ENCODE peak calls at places on chromosomes 5 and 9, in six cellular contexts. J, Z, T, K, E and S are unnamed samples.

GRCh38 chr9:128136816-128137793 is 9.6 kb upstream of the PTGES2 start:
- DNase-seq in E (no peak), Z (peak; percentile 26), J (peak; percentile 54), K (no peak), T (no peak), S (no peak)

GRCh38 chr5:55773057-55773456 is 35.2 kb downstream of the DDX4 start:
- DNase-seq in K (no peak), E (no peak), Z (no peak), T (no peak), J (no peak), S (no peak)

GRCh38 chr9:72665421-72665820 is 144.0 kb downstream of the TMC1 start:
- DNase-seq in J (no peak), K (no peak), E (no peak), Z (no peak), T (no peak), S (no peak)

GRCh38 chr5:160315968-160316367 is 3.6 kb upstream of the CCNJL start:
- DNase-seq in Z (no peak), E (peak; percentile 68), J (no peak), T (no peak), K (peak; percentile 76), S (no peak)

GRCh38 chr5:125349432-125349831 is 603.0 kb upstream of the ZNF608 start:
- DNase-seq in K (no peak), E (no peak), J (no peak), Z (no peak), T (no peak), S (no peak)

GRCh38 chr9:120901704-120902103 is 24.7 kb upstream of the PHF19 start:
- DNase-seq in T (no peak), J (no peak), E (no peak), K (no peak), Z (no peak), S (no peak)

GRCh38 chr9:96513622-96514021 is 63.7 kb downstream of the HABP4 start:
- DNase-seq in E (no peak), T (no peak), Z (no peak), K (no peak), J (no peak), S (no peak)

GRCh38 chr9:133060417-133060841 is 1.4 kb upstream of the CEL start:
- DNase-seq in K (no peak), Z (no peak), T (no peak), J (no peak), E (no peak), S (no peak)

GRCh38 chr5:59583151-59583809 is 310.2 kb downstream of the PDE4D start:
- DNase-seq in T (no peak), Z (no peak), K (no peak), J (no peak), E (no peak), S (no peak)

GRCh38 chr9:112836394-112836793 is 54.3 kb downstream of the SLC46A2 start:
- DNase-seq in E (no peak), T (no peak), Z (no peak), J (no peak), K (no peak), S (no peak)

GRCh38 chr5:15249152-15249551 is 250.8 kb upstream of the FBXL7 start:
- DNase-seq in T (no peak), E (no peak), K (no peak), Z (no peak), J (no peak), S (no peak)

GRCh38 chr9:25864509-25864908 is 186.3 kb upstream of the TUSC1 start:
- DNase-seq in J (no peak), Z (no peak), T (no peak), K (no peak), E (no peak), S (no peak)

GRCh38 chr9:34334337-34334824 is 5.0 kb downstream of the NUDT2 start:
- DNase-seq in T (no peak), J (no peak), E (no peak), K (no peak), Z (no peak), S (no peak)

GRCh38 chr9:103707181-103707580 is 386.9 kb upstream of the SMC2 start:
- DNase-seq in J (no peak), K (no peak), T (no peak), E (no peak), Z (no peak), S (no peak)

GRCh38 chr5:58963821-58964220 is 380.9 kb downstream of the RAB3C start:
- DNase-seq in K (no peak), E (no peak), Z (no peak), J (no peak), T (no peak), S (no peak)

GRCh38 chr9:137064027-137064879 is 6.1 kb downstream of the SAPCD2 start:
- DNase-seq in E (no peak), T (no peak), Z (peak; percentile 83), J (peak; percentile 92), K (no peak), S (no peak)

GRCh38 chr9:120235081-120235480 is 344.9 kb downstream of the CDK5RAP2 start:
- DNase-seq in T (no peak), K (no peak), Z (no peak), J (no peak), E (no peak), S (no peak)

GRCh38 chr5:179313849-179314521 is 31.3 kb downstream of the ADAMTS2 start:
- DNase-seq in J (peak; percentile 79), E (no peak), Z (peak; percentile 96), T (peak; percentile 55), K (no peak), S (no peak)

DNA sequence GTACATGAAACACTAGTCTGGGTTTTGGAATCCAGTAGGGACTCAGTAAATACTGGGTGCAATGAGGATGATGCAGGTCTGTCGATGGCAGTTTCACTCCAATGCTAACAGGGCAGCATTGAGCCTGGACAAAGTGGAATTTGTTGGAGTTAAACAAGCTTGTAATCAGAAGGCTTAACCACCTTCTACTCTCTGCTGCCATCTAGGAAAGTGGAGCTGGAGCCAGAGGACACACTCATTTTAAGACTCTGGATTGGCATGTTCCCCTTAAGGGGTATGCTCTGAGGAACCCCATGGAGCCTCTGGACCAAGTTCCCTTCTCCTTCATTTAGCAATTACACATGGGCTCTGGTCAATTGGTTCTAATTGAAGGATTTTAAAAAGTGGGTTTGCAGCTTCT is 331.0 kb upstream of the ADAMTSL1 start:
- DNase-seq in J (no peak), E (no peak), K (no peak), T (no peak), Z (no peak), S (no peak)
- TF ChIP-seq CTCF in J (no peak), E (no peak), K (no peak), T (no peak), Z (no peak), S (no peak)

DNA sequence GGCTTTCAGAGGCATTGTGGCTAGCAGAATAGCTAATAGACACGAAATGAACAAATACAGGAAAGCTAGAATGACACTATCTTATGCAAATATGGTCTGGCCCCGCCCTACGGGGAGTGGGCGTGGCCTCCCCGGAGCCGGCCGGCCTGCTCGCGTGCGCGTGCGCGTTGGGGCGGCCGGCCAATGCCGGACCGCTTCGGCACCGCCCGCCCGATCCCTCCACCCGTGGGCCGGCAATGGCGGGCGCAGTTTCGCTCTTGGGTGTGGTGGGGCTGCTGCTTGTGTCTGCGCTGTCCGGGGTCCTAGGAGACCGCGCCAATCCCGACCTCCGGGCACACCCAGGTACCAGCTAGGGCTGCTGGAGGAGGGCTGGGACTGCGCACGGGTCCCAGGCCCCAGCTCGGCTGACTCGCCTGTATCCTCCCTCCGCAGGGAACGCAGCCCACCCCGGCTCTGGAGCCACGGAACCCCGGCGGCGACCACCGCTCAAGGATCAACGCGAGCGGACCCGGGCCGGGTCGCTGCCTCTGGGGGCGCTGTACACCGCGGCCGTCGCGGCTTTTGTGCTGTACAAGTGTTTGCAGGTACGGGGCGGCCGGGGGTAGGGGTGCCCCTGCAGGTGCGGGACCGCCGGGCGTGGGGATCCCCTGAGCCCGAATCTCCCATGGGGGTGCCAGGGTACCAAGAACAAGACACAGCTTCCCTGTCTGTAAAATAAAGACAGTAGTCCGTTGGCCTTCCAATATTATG is at the start of gene CCDC107:
- DNase-seq in K (peak; percentile 79), Z (peak; percentile 92), T (peak; percentile 71), E (no peak), J (peak; percentile 97), S (no peak)
- TF ChIP-seq POLR2A in K (peak; percentile 94), Z (peak; percentile 92), T (no peak), E (peak; percentile 74), J (peak; percentile 78), S (peak; percentile 96)

GRCh38 chr9:14222149-14222835 is 91.6 kb downstream of the NFIB start:
- DNase-seq in Z (no peak), T (no peak), E (no peak), K (no peak), J (no peak), S (no peak)

GRCh38 chr9:14223081-14223480 is 90.9 kb downstream of the NFIB start:
- DNase-seq in J (no peak), T (no peak), K (no peak), Z (no peak), E (no peak), S (no peak)

GRCh38 chr9:14221119-14221518 is 92.8 kb downstream of the NFIB start:
- DNase-seq in Z (no peak), E (no peak), K (no peak), T (no peak), J (no peak), S (no peak)

GRCh38 chr9:14219865-14220655 is 93.9 kb downstream of the NFIB start:
- DNase-seq in E (no peak), Z (no peak), J (no peak), T (no peak), K (no peak), S (no peak)

DNA sequence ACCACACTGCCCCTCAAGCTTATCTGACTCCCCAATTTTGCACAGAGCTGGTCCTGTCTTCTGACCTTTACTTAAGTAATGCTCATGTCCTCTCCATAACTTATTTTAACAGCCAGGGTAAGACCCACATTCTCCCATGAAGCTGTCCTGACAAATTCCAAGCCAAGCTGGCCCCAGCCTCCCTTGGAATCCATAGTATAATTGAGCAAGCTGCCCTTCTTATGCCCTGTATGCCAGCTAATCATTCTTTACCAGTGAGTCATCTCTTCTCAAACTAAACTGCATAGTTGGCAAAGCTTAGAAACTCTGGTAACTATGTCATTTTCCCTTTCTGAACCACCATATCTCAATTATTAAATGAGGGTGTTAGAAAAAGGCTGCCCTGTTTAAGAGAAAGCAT is 92.4 kb downstream of the NFIB start:
- DNase-seq in E (peak; percentile 21), K (peak; percentile 65), Z (no peak), J (no peak), T (no peak), S (no peak)
- H3K4me3 ChIP-seq in E (no peak overlapping the region), K (no peak overlapping the region), Z (no peak overlapping the region), J (no peak overlapping the region), T (no peak overlapping the region), S (no peak overlapping the region)

GRCh38 chr9:87681271-87682061 is 44.5 kb upstream of the CTSL start:
- DNase-seq in T (no peak), K (no peak), E (no peak), Z (no peak), J (no peak), S (peak; percentile 84)

GRCh38 chr9:87683751-87684626 is 41.9 kb upstream of the CTSL start:
- DNase-seq in T (no peak), K (no peak), Z (no peak), J (no peak), E (no peak), S (peak; percentile 79)

GRCh38 chr9:87682618-87683017 is 43.3 kb upstream of the CTSL start:
- DNase-seq in E (no peak), Z (no peak), K (no peak), T (no peak), J (no peak), S (no peak)

GRCh38 chr9:87684627-87685204 is 41.2 kb upstream of the CTSL start:
- DNase-seq in J (no peak), E (peak; percentile 15), K (peak; percentile 73), T (no peak), Z (peak; percentile 79), S (no peak)

GRCh38 chr9:87682085-87682484 is 43.8 kb upstream of the CTSL start:
- DNase-seq in T (no peak), J (no peak), Z (no peak), E (no peak), K (no peak), S (no peak)
- TF ChIP-seq CTCF in T (no peak), J (no peak), Z (no peak), E (no peak), K (no peak), S (no peak)